ENCODE peak calls at places on chromosomes 1 and 21, in ten cellular contexts. U is stomach, R is GM12878, W is breast epithelium, Q is esophagus muscularis mucosa, F is transverse colon, T is sigmoid colon, H is GM23338, S is upper lobe of left lung, B is prostate gland. K is an unnamed sample.

GRCh38 chr1:29249951-29250581 is 13.7 kb downstream of the PTPRU start:
- DNase-seq in U (no peak), R (no peak), W (no peak), Q (no peak), F (no peak), T (no peak), H (no peak), S (no peak), B (no peak), K (no peak)

GRCh38 chr1:226682841-226683800 is 56.0 kb downstream of the ITPKB start:
- DNase-seq in U (no peak), R (no peak), W (no peak), Q (no peak), F (no peak), T (peak; percentile 57), H (no peak), S (no peak), B (no peak), K (no peak)

GRCh38 chr1:118504231-118504644 is 319.2 kb upstream of the SPAG17 start:
- DNase-seq in U (no peak), R (no peak), W (no peak), Q (no peak), F (no peak), T (no peak), H (peak; percentile 43), S (peak; percentile 53), B (no peak), K (no peak)

GRCh38 chr1:99645699-99646531 is at the start of gene PALMD:
- DNase-seq in U (peak; percentile 51), R (no peak), W (peak; percentile 62), Q (no peak), F (peak; percentile 8), T (no peak), H (peak; percentile 22), S (peak; percentile 50), B (peak; percentile 78), K (no peak)

GRCh38 chr1:195754874-195755273 is 853.4 kb downstream of the KCNT2 start:
- DNase-seq in U (no peak), R (no peak), W (no peak), Q (no peak), F (no peak), T (no peak), H (no peak), S (no peak), B (no peak), K (no peak)

GRCh38 chr21:33268736-33269441 is 2.7 kb downstream of the IL10RB start:
- DNase-seq in U (peak; percentile 99), R (peak; percentile 96), W (peak; percentile 88), Q (no peak), F (peak; percentile 97), T (no peak), H (no peak), S (peak; percentile 96), B (peak; percentile 93), K (no peak)

GRCh38 chr21:45538381-45539045 is 3.7 kb downstream of the SLC19A1 start:
- DNase-seq in U (peak; percentile 20), R (no peak), W (no peak), Q (no peak), F (peak; percentile 7), T (peak; percentile 62), H (no peak), S (peak; percentile 19), B (no peak), K (no peak)

GRCh38 chr1:166391677-166392076 is 224.9 kb upstream of the FAM78B start:
- DNase-seq in U (no peak), R (no peak), W (no peak), Q (no peak), F (no peak), T (no peak), H (no peak), S (no peak), B (no peak), K (no peak)

GRCh38 chr1:232450626-232451025 is 179.3 kb downstream of the SIPA1L2 start:
- DNase-seq in U (no peak), R (no peak), W (no peak), Q (no peak), F (no peak), T (no peak), H (no peak), S (no peak), B (no peak), K (no peak)

GRCh38 chr1:40648928-40649591 is 16.4 kb downstream of the RIMS3 start:
- DNase-seq in U (no peak), R (no peak), W (no peak), Q (no peak), F (no peak), T (no peak), H (no peak), S (no peak), B (no peak), K (no peak)

GRCh38 chr1:157439318-157439954 is 112.9 kb downstream of the FCRL5 start:
- DNase-seq in U (no peak), R (no peak), W (no peak), Q (no peak), F (no peak), T (no peak), H (no peak), S (no peak), B (no peak), K (no peak)

GRCh38 chr1:109468903-109469302 is 2.6 kb downstream of the SYPL2 start:
- DNase-seq in U (no peak), R (no peak), W (no peak), Q (no peak), F (no peak), T (no peak), H (no peak), S (no peak), B (no peak), K (no peak)

GRCh38 chr1:47986741-47987140 is 10.4 kb downstream of the TRABD2B start:
- DNase-seq in U (no peak), R (no peak), W (no peak), Q (no peak), F (no peak), T (no peak), H (peak; percentile 42), S (no peak), B (no peak), K (no peak)

GRCh38 chr1:39130297-39130696 is 74.2 kb upstream of the MACF1 start:
- DNase-seq in U (no peak), R (no peak), W (no peak), Q (no peak), F (no peak), T (no peak), H (no peak), S (no peak), B (peak; percentile 13), K (no peak)

GRCh38 chr1:9235123-9235513 is 544 bp downstream of the H6PD start:
- DNase-seq in U (peak; percentile 39), R (no peak), W (no peak), Q (no peak), F (no peak), T (no peak), H (peak; percentile 71), S (peak; percentile 38), B (no peak), K (no peak)

GRCh38 chr1:201022824-201023516 is 544 bp downstream of the KIF21B start:
- DNase-seq in U (no peak), R (no peak), W (no peak), Q (no peak), F (peak; percentile 42), T (no peak), H (peak; percentile 65), S (peak; percentile 47), B (no peak), K (no peak)
- TF ChIP-seq POLR2AphosphoS5 in U (no peak), R (no peak), W (no peak), Q (no peak), F (no peak), T (no peak), H (no peak), S (no peak), B (no peak), K (no peak)

GRCh38 chr1:156123356-156124196 is 9.1 kb downstream of the LMNA start:
- DNase-seq in U (peak; percentile 95), R (peak; percentile 46), W (peak; percentile 99), Q (peak; percentile 99), F (peak; percentile 95), T (peak; percentile 99), H (peak; percentile 87), S (peak; percentile 98), B (peak; percentile 95), K (no peak)
- TF ChIP-seq POLR2AphosphoS5 in U (peak; percentile 90), R (peak; percentile 52), W (peak; percentile 74), Q (peak; percentile 94), F (peak; percentile 90), T (peak; percentile 89), H (peak; percentile 10), S (peak; percentile 93), B (peak; percentile 95), K (peak; percentile 86)

DNA sequence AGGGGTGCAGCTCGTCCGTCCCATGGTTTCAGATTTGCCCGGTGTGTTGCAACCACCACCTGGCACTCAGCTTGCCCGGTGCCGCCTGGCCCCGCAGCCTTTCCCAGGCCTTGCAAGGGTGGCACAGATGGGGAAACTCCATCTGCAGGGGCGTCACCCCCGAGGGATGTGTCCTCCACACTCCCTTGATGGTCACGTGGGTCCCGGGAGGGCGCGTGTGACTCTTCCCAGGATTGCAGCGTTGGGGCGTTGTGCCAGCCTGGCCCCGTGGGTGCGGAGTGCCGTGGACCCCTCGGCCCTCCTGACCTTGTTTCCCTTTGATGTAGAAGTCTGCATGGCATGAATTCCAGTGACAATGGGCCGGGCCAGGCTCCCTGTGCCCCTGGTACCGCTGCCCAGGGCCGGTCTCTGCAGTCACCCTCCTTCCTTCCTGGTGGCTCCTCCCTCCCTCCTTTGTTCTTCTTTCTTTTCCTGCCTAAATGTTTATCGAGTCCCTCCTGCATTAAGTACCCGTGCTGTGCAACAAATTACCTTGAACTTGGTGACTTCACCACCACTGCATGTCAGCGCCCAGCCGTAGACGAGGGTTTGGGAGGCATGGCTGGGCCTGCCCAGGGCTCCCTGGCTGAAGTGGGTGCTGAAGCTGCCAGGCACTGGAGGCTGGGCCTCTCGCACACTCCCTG is 22.9 kb downstream of the RRP1 start:
- DNase-seq in U (peak; percentile 32), R (no peak), W (peak; percentile 52), Q (no peak), F (peak; percentile 42), T (no peak), H (no peak), S (peak; percentile 76), B (peak; percentile 74), K (no peak)
- TF ChIP-seq POLR2AphosphoS5 in U (no peak), R (no peak), W (no peak), Q (no peak), F (no peak), T (no peak), H (no peak), S (no peak), B (no peak), K (peak; percentile 46)

DNA sequence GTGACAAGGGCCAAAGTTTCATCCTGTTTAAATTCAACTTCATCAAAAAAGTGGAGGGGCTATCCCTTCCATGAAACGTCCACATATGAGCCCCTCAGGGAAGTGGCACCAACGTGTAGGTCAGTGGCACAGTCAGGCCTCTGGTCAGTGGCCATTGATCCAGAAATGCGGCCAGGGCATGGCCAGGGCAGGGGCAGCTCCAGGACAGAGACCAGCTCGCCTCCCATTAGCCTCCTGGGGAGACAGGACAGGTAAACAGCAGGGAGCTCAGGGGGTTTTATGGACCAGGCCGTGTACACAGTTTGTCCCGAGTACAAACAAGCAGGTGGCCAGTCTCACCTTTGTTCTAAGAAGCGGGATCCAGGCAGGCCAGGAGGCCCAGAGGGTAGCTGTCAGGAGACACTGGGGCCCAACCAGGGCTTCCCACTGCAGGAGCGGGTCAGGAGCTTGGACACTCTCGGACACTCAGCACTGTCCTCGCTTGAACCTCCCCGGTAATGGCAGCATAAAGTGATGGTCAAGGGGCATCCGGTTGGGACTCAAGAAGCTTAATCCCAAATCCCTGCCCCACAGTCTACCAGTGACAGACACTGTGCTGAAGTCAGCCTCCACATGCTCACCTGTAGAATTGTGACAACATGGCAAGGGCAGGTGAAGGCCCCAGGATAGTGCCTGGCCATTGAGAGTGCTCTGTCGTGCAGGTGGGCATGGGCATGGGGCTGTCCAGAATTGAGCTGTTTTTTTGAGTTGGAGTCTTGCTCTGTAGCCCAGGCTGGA is 144.1 kb upstream of the ERRFI1 start:
- DNase-seq in U (no peak), R (no peak), W (no peak), Q (no peak), F (no peak), T (peak; percentile 72), H (no peak), S (no peak), B (peak; percentile 24), K (no peak)
- TF ChIP-seq POLR2AphosphoS5 in U (no peak), R (no peak), W (no peak), Q (no peak), F (no peak), T (no peak), H (no peak), S (no peak), B (no peak), K (no peak)

K was measured in vagina.